ENCODE peak calls at places on chromosomes 13 and 19, in five cellular contexts. D is IMR-90, G is mesenchymal stem cell, F is neuronal stem cell, K is trophoblast cell. P is an unnamed sample.
A peak's percentile ranks its signal among the peaks of the same experiment; 100 is the strongest.

GRCh38 chr13:67296511-67296910 is 66.4 kb upstream of the PCDH9 start:
- DNase-seq in D (peak; percentile 23), G (no peak), F (no peak), K (no peak), P (no peak)

GRCh38 chr13:48265217-48265815 is 32.3 kb downstream of the ITM2B start:
- DNase-seq in D (no peak), G (no peak), F (no peak), K (no peak), P (no peak)

GRCh38 chr13:35086667-35087066 is 144.6 kb downstream of the NBEA start:
- DNase-seq in D (no peak), G (no peak), F (no peak), K (no peak), P (no peak)

GRCh38 chr19:46374526-46375475 is 27.9 kb downstream of the PPP5C start:
- DNase-seq in D (no peak), G (no peak), F (no peak), K (no peak), P (peak; percentile 18)

GRCh38 chr13:25330541-25330940 is 29.1 kb downstream of the NUP58 start:
- DNase-seq in D (peak; percentile 28), G (peak; percentile 39), F (no peak), K (no peak), P (no peak)

GRCh38 chr13:99774644-99775043 is 196.9 kb downstream of the ZIC5 start:
- DNase-seq in D (no peak), G (no peak), F (no peak), K (no peak), P (no peak)

GRCh38 chr19:16376649-16377048 is 52.0 kb downstream of the KLF2 start:
- DNase-seq in D (no peak), G (peak; percentile 14), F (no peak), K (no peak), P (peak; percentile 68)

GRCh38 chr19:58170860-58171259 is 12.0 kb upstream of the ZNF274 start:
- DNase-seq in D (peak; percentile 42), G (peak; percentile 17), F (no peak), K (no peak), P (no peak)

GRCh38 chr13:79404985-79405384 is 1.1 kb downstream of the RBM26 start:
- DNase-seq in D (no peak), G (no peak), F (no peak), K (no peak), P (no peak)

GRCh38 chr13:62551588-62551987 is 1135.9 kb upstream of the PCDH20 start:
- DNase-seq in D (no peak), G (no peak), F (no peak), K (no peak), P (no peak)

GRCh38 chr19:1286451-1286858 is 782 bp downstream of the EFNA2 start:
- DNase-seq in D (no peak), G (no peak), F (no peak), K (no peak), P (no peak)

GRCh38 chr13:73119612-73120011 is 60.8 kb downstream of the KLF5 start:
- DNase-seq in D (no peak), G (no peak), F (no peak), K (no peak), P (no peak)

GRCh38 chr19:4581381-4582111 is 22.1 kb upstream of the SEMA6B start:
- DNase-seq in D (no peak), G (peak; percentile 27), F (peak; percentile 57), K (no peak), P (peak; percentile 61)

GRCh38 chr13:40519637-40520036 is 146.8 kb downstream of the FOXO1 start:
- DNase-seq in D (no peak), G (no peak), F (no peak), K (no peak), P (no peak)

GRCh38 chr19:40213251-40213793 is 4.9 kb downstream of the TTC9B start:
- DNase-seq in D (no peak), G (no peak), F (no peak), K (no peak), P (no peak)

GRCh38 chr19:40600086-40600917 is 867 bp upstream of the LTBP4 start:
- DNase-seq in D (no peak), G (no peak), F (no peak), K (no peak), P (peak; percentile 33)

GRCh38 chr13:21006141-21007005 is 55.0 kb downstream of the LATS2 start:
- DNase-seq in D (no peak), G (no peak), F (no peak), K (no peak), P (no peak)

GRCh38 chr19:1266818-1267440 is 2.2 kb upstream of the CIRBP start:
- DNase-seq in D (no peak), G (no peak), F (no peak), K (peak; percentile 51), P (peak; percentile 73)

GRCh38 chr13:41463823-41464602 is 6.7 kb downstream of the RGCC start:
- DNase-seq in D (no peak), G (no peak), F (no peak), K (no peak), P (no peak)

GRCh38 chr13:29991343-29991742 is 140.9 kb upstream of the UBL3 start:
- DNase-seq in D (peak; percentile 95), G (peak; percentile 95), F (no peak), K (no peak), P (no peak)

GRCh38 chr13:29136341-29136740 is 316.2 kb downstream of the MTUS2 start:
- DNase-seq in D (no peak), G (no peak), F (no peak), K (no peak), P (no peak)

GRCh38 chr13:93941444-93941843 is 538.0 kb downstream of the DCT start:
- DNase-seq in D (no peak), G (no peak), F (no peak), K (no peak), P (no peak)

GRCh38 chr19:2988568-2988967 is 11.2 kb downstream of the TLE6 start:
- DNase-seq in D (no peak), G (no peak), F (no peak), K (no peak), P (no peak)

GRCh38 chr19:56942749-56943148 is 102.2 kb upstream of the PEG3 start:
- DNase-seq in D (no peak), G (no peak), F (peak; percentile 62), K (no peak), P (peak; percentile 33)

GRCh38 chr13:25990801-25991200 is 61.0 kb downstream of the SHISA2 start:
- DNase-seq in D (no peak), G (peak; percentile 26), F (no peak), K (peak; percentile 76), P (no peak)

GRCh38 chr13:35592457-35592856 is 116.0 kb upstream of the MAB21L1 start:
- DNase-seq in D (no peak), G (no peak), F (no peak), K (no peak), P (no peak)

GRCh38 chr13:51137250-51137649 is 26.2 kb upstream of the C13orf42 start:
- DNase-seq in D (no peak), G (no peak), F (no peak), K (no peak), P (no peak)

GRCh38 chr13:57629391-57629804 is 2.1 kb upstream of the PCDH17 start:
- DNase-seq in D (no peak), G (no peak), F (no peak), K (no peak), P (no peak)

GRCh38 chr19:5165697-5166019 is 175.0 kb downstream of the PTPRS start:
- DNase-seq in D (no peak), G (no peak), F (no peak), K (no peak), P (no peak)

GRCh38 chr13:101706651-101707050 is 254.2 kb downstream of the ITGBL1 start:
- DNase-seq in D (peak; percentile 94), G (peak; percentile 79), F (no peak), K (no peak), P (no peak)

GRCh38 chr19:17406039-17406886 is 833 bp upstream of the BST2 start:
- DNase-seq in D (no peak), G (peak; percentile 76), F (no peak), K (no peak), P (peak; percentile 49)

GRCh38 chr19:17405250-17406038 is at the start of gene BST2:
- DNase-seq in D (peak; percentile 37), G (peak; percentile 90), F (no peak), K (peak; percentile 38), P (peak; percentile 64)

GRCh38 chr19:17404015-17404414 is 1.4 kb downstream of the BST2 start:
- DNase-seq in D (no peak), G (no peak), F (no peak), K (no peak), P (peak; percentile 63)

GRCh38 chr19:17402982-17403855 is 2.2 kb downstream of the BST2 start:
- DNase-seq in D (no peak), G (peak; percentile 62), F (peak; percentile 86), K (no peak), P (peak; percentile 93)

GRCh38 chr19:17404621-17405249 is 695 bp downstream of the BST2 start:
- DNase-seq in D (no peak), G (no peak), F (no peak), K (no peak), P (no peak)
- H2AFZ ChIP-seq in D (no peak overlapping the region), G (no peak overlapping the region), F (peak overlapping the region; percentile 86), K (no peak overlapping the region), P (no peak overlapping the region)

GRCh38 chr13:98307392-98307743 is 130.3 kb upstream of the RNF113B start:
- DNase-seq in D (no peak), G (peak; percentile 92), F (no peak), K (no peak), P (no peak)
- H4K8ac ChIP-seq in D (peak overlapping the region; percentile 85), G (peak overlapping the region; percentile 71), F (no peak overlapping the region), K (no peak overlapping the region), P (no peak overlapping the region)

DNA sequence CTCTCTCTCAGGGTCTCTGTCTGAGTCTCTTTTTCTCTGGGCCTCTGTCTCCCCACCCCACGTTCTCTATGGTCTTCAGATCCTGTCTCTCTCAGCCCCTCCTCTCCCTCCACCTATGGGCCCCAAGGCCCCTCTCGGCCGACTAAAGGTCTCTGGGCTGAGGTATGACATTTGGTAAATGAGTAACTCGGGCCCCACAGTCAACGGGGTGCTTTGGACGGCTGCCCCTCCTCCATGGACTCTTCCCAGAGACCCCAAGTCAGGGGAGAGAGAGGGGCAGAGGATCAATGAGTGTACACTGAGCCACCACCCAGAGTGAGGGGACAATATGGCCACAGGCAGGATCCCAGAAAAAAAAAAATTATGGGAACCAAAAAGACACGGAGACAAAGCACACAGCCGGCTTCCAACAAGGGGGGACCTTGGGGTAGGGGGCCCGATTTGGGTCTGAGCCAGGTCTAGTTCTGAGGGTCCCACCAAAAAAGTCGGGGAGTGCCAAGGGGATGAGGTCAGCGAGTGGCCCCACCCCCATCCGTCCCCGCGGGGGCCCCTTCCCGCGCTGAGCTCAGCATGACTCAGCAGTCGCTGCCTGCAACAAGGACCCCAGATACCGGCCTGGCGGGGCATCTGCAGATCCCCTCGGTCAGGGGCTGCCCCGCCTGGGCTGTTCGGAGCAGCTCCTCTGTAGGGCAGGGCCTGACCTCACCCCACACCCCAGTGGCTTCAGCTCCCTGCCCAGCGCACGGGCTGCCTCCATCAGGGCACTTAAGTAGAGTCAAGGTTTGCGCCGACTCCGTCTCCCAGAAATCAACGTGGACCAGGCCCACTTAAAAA is 1.5 kb upstream of the FTL start:
- DNase-seq in D (peak; percentile 71), G (peak; percentile 86), F (peak; percentile 48), K (no peak), P (peak; percentile 90)
- H2AK5ac ChIP-seq in D (peak overlapping the region; percentile 94), G (peak overlapping the region; percentile 96), F (peak overlapping the region; percentile 76), K (peak overlapping the region; percentile 93), P (no peak overlapping the region)

DNA sequence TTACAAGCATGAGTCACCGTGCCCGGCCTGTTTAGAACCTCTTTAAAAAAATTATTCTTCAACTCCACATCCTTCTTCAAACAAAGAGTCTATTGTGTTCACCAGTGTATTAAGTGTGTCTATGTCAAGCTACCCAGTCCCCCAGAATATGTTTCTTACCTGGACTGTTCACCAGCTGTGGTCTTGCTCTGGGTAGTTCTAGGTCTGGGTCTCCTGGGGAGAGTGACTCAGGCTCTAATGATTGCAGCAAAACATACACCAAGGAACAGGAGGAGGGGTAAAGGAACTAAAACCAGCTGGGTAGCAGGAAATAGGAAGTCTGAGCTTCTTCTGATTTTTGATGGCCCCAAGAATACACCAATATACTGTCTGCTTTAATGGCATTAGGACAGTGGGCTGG is at the start of gene FPR1:
- DNase-seq in D (no peak), G (no peak), F (no peak), K (no peak), P (no peak)
- H2AFZ ChIP-seq in D (no peak within 1 kb of the TSS), G (no peak within 1 kb of the TSS), F (no peak within 1 kb of the TSS), K (no peak within 1 kb of the TSS), P (no peak within 1 kb of the TSS)